ENCODE peak calls at places on chromosomes 4 and X, in seven cellular contexts. J is sciatic nerve; L is hepatocyte; M is Daoy; K is NCI-H460; Z is astrocyte; U is stimulated activated CD4-positive, alpha-beta T cell treated with anti-CD3 and anti-CD28 coated beads, Interleukin-4, amount 100 ng/mL, for 48 hours. O is an unnamed sample.

GRCh38 chrX:104318330-104319009 is 63.7 kb upstream of the ESX1 start:
- DNase-seq in U (no peak), K (peak; percentile 35), M (peak; percentile 78), Z (peak; percentile 67), J (no peak), L (peak; percentile 48), O (peak; percentile 43)

GRCh38 chrX:9562851-9563250 is 98.0 kb downstream of the TBL1X start:
- DNase-seq in Z (peak; percentile 90), K (no peak), L (peak; percentile 36), U (no peak), M (peak; percentile 84), J (no peak), O (peak; percentile 22)

GRCh38 chr4:81426770-81427604 is 44.7 kb downstream of the RASGEF1B start:
- DNase-seq in M (peak; percentile 29), Z (peak; percentile 39), U (no peak), J (no peak), L (no peak), K (no peak), O (no peak)

GRCh38 chr4:92210906-92211305 is 92.9 kb upstream of the GRID2 start:
- DNase-seq in M (no peak), K (no peak), U (no peak), J (no peak), L (no peak), Z (no peak), O (no peak)

GRCh38 chrX:39688576-39689373 is 409.0 kb downstream of the BCOR start:
- DNase-seq in L (peak; percentile 90), U (no peak), Z (no peak), K (peak; percentile 43), M (peak; percentile 65), J (peak; percentile 77), O (peak; percentile 24)

GRCh38 chrX:110131031-110131430 is 128.1 kb downstream of the TMEM164 start:
- DNase-seq in U (no peak), K (no peak), Z (no peak), M (no peak), J (no peak), L (no peak), O (no peak)

GRCh38 chr4:22486276-22486675 is 29.6 kb downstream of the ADGRA3 start:
- DNase-seq in K (no peak), U (no peak), J (no peak), L (no peak), Z (peak; percentile 74), M (no peak), O (no peak)

GRCh38 chrX:38959736-38960534 is 158.7 kb downstream of the MID1IP1 start:
- DNase-seq in K (no peak), L (no peak), Z (no peak), M (no peak), U (no peak), J (no peak), O (no peak)

GRCh38 chrX:136586386-136586785 is 54.4 kb downstream of the VGLL1 start:
- DNase-seq in K (peak; percentile 40), M (peak; percentile 4), L (no peak), J (no peak), Z (peak; percentile 25), U (no peak), O (no peak)

GRCh38 chr4:98517444-98518021 is 140.9 kb downstream of the TSPAN5 start:
- DNase-seq in Z (peak; percentile 83), M (no peak), K (no peak), J (no peak), L (no peak), U (no peak), O (no peak)

GRCh38 chrX:115367956-115368355 is 78.4 kb downstream of the LUZP4 start:
- DNase-seq in Z (peak; percentile 42), J (no peak), K (no peak), M (peak; percentile 45), U (no peak), L (no peak), O (peak; percentile 5)

GRCh38 chr4:3493720-3494492 is 30.8 kb downstream of the DOK7 start:
- DNase-seq in J (no peak), M (no peak), U (no peak), K (no peak), L (no peak), Z (no peak), O (no peak)

GRCh38 chr4:62901101-62901500 is 1508.1 kb downstream of the TECRL start:
- DNase-seq in U (no peak), Z (no peak), L (no peak), M (no peak), J (no peak), K (no peak), O (no peak)

GRCh38 chrX:55201930-55202579 is 18.1 kb upstream of the PAGE5 start:
- DNase-seq in J (no peak), L (no peak), U (no peak), Z (no peak), K (no peak), M (no peak), O (no peak)

GRCh38 chrX:1451676-1452496 is 823 bp downstream of the ASMTL start:
- DNase-seq in J (no peak), Z (no peak), K (no peak), L (no peak), M (no peak), U (no peak), O (no peak)

GRCh38 chrX:154730271-154730883 is 20.5 kb downstream of the GAB3 start:
- DNase-seq in J (peak; percentile 66), U (no peak), K (no peak), Z (peak; percentile 77), L (no peak), M (no peak), O (no peak)

GRCh38 chr4:4651811-4652609 is 110.2 kb upstream of the STX18 start:
- DNase-seq in U (no peak), K (no peak), J (no peak), Z (no peak), L (no peak), M (no peak), O (no peak)

GRCh38 chr4:122744229-122744628 is 11.7 kb downstream of the BBS12 start:
- DNase-seq in U (no peak), Z (peak; percentile 10), M (no peak), L (peak; percentile 54), J (no peak), K (no peak), O (peak; percentile 57)

GRCh38 chr4:182918791-182919302 is 1.7 kb upstream of the DCTD start:
- DNase-seq in U (no peak), L (no peak), K (no peak), M (no peak), Z (no peak), J (no peak), O (no peak)

GRCh38 chr4:40199999-40200880 is 3.4 kb downstream of the RHOH start:
- DNase-seq in K (peak; percentile 46), J (no peak), M (peak; percentile 17), U (peak; percentile 61), Z (peak; percentile 41), L (no peak), O (no peak)

GRCh38 chrX:133415276-133416105 is at the start of gene GPC4:
- DNase-seq in M (peak; percentile 69), J (peak; percentile 76), L (peak; percentile 67), Z (peak; percentile 38), K (peak; percentile 7), U (no peak), O (peak; percentile 15)

GRCh38 chr4:15765306-15765705 is 12.8 kb upstream of the CD38 start:
- DNase-seq in Z (no peak), M (no peak), U (no peak), K (no peak), L (no peak), J (no peak), O (no peak)

GRCh38 chr4:26856906-26857277 is 3.7 kb upstream of the STIM2 start:
- DNase-seq in K (no peak), L (no peak), M (no peak), J (no peak), U (no peak), Z (no peak), O (no peak)

GRCh38 chr4:190020790-190021717 is 6.0 kb downstream of the FRG2 start:
- DNase-seq in M (peak; percentile 78), U (no peak), Z (peak; percentile 7), L (peak; percentile 61), J (no peak), K (peak; percentile 62), O (peak; percentile 79)

GRCh38 chr4:14225683-14226207 is 598.2 kb upstream of the BOD1L1 start:
- DNase-seq in M (no peak), J (no peak), K (no peak), Z (no peak), U (no peak), L (peak; percentile 35), O (peak; percentile 6)

O was measured in A549.